ENCODE peak calls at places on chromosomes 3 and 15, in ten cellular contexts. One of them, this sample, is unnamed.

GRCh38 chr3:167406876-167407492 is 26.9 kb upstream of the ZBBX start:
- DNase-seq in breast epithelium: no peak
- DNase-seq in activated CD8-positive, alpha-beta T cell treated with anti-CD3 and anti-CD28 coated beads for 36 hours: peak
- DNase-seq in midbrain: peak
- DNase-seq in fibroblast of lung: peak
- DNase-seq in NCI-H2081: peak
- DNase-seq in hippocampal formation: peak
- DNase-seq in activated CD4-positive, alpha-beta T cell treated with anti-CD3 and anti-CD28 coated beads for 24 hours: no peak
- DNase-seq in DMS53: peak
- DNase-seq in CD8-positive, alpha-beta T cell: no peak
- DNase-seq in this sample: no peak

GRCh38 chr3:50238549-50239026 is 2.6 kb downstream of the GNAI2 start:
- DNase-seq in DMS53: no peak
- DNase-seq in hippocampal formation: peak
- DNase-seq in activated CD8-positive, alpha-beta T cell treated with anti-CD3 and anti-CD28 coated beads for 36 hours: peak
- DNase-seq in CD8-positive, alpha-beta T cell: no peak
- DNase-seq in fibroblast of lung: no peak
- DNase-seq in midbrain: peak
- DNase-seq in activated CD4-positive, alpha-beta T cell treated with anti-CD3 and anti-CD28 coated beads for 24 hours: no peak
- DNase-seq in NCI-H2081: peak
- DNase-seq in breast epithelium: peak
- DNase-seq in this sample: no peak

GRCh38 chr3:114362815-114363214 is 69.0 kb downstream of the TIGIT start:
- DNase-seq in activated CD4-positive, alpha-beta T cell treated with anti-CD3 and anti-CD28 coated beads for 24 hours: no peak
- DNase-seq in activated CD8-positive, alpha-beta T cell treated with anti-CD3 and anti-CD28 coated beads for 36 hours: no peak
- DNase-seq in NCI-H2081: peak
- DNase-seq in CD8-positive, alpha-beta T cell: no peak
- DNase-seq in hippocampal formation: peak
- DNase-seq in fibroblast of lung: peak
- DNase-seq in DMS53: peak
- DNase-seq in breast epithelium: no peak
- DNase-seq in midbrain: peak
- DNase-seq in this sample: no peak

GRCh38 chr3:72331076-72331475 is 517.2 kb downstream of the SHQ1 start:
- DNase-seq in DMS53: no peak
- DNase-seq in hippocampal formation: no peak
- DNase-seq in NCI-H2081: no peak
- DNase-seq in activated CD8-positive, alpha-beta T cell treated with anti-CD3 and anti-CD28 coated beads for 36 hours: no peak
- DNase-seq in fibroblast of lung: no peak
- DNase-seq in breast epithelium: no peak
- DNase-seq in CD8-positive, alpha-beta T cell: no peak
- DNase-seq in activated CD4-positive, alpha-beta T cell treated with anti-CD3 and anti-CD28 coated beads for 24 hours: no peak
- DNase-seq in midbrain: no peak
- DNase-seq in this sample: no peak

GRCh38 chr15:20340931-20341661 is 200.5 kb downstream of the GOLGA6L6 start:
- DNase-seq in NCI-H2081: no peak
- DNase-seq in activated CD4-positive, alpha-beta T cell treated with anti-CD3 and anti-CD28 coated beads for 24 hours: no peak
- DNase-seq in CD8-positive, alpha-beta T cell: peak
- DNase-seq in fibroblast of lung: no peak
- DNase-seq in hippocampal formation: no peak
- DNase-seq in DMS53: no peak
- DNase-seq in midbrain: no peak
- DNase-seq in breast epithelium: peak
- DNase-seq in activated CD8-positive, alpha-beta T cell treated with anti-CD3 and anti-CD28 coated beads for 36 hours: peak
- DNase-seq in this sample: peak

GRCh38 chr15:85692873-85693272 is 101.9 kb downstream of the KLHL25 start:
- DNase-seq in activated CD4-positive, alpha-beta T cell treated with anti-CD3 and anti-CD28 coated beads for 24 hours: no peak
- DNase-seq in DMS53: no peak
- DNase-seq in breast epithelium: no peak
- DNase-seq in fibroblast of lung: no peak
- DNase-seq in hippocampal formation: no peak
- DNase-seq in NCI-H2081: no peak
- DNase-seq in activated CD8-positive, alpha-beta T cell treated with anti-CD3 and anti-CD28 coated beads for 36 hours: peak
- DNase-seq in midbrain: no peak
- DNase-seq in CD8-positive, alpha-beta T cell: peak
- DNase-seq in this sample: no peak

GRCh38 chr3:34683851-34684250 is 885.4 kb downstream of the PDCD6IP start:
- DNase-seq in hippocampal formation: peak
- DNase-seq in CD8-positive, alpha-beta T cell: no peak
- DNase-seq in activated CD4-positive, alpha-beta T cell treated with anti-CD3 and anti-CD28 coated beads for 24 hours: peak
- DNase-seq in activated CD8-positive, alpha-beta T cell treated with anti-CD3 and anti-CD28 coated beads for 36 hours: peak
- DNase-seq in fibroblast of lung: peak
- DNase-seq in NCI-H2081: peak
- DNase-seq in DMS53: peak
- DNase-seq in midbrain: peak
- DNase-seq in breast epithelium: no peak
- DNase-seq in this sample: no peak

GRCh38 chr3:146077181-146077580 is 83.8 kb downstream of the PLOD2 start:
- DNase-seq in DMS53: no peak
- DNase-seq in activated CD8-positive, alpha-beta T cell treated with anti-CD3 and anti-CD28 coated beads for 36 hours: no peak
- DNase-seq in breast epithelium: no peak
- DNase-seq in midbrain: no peak
- DNase-seq in CD8-positive, alpha-beta T cell: no peak
- DNase-seq in NCI-H2081: no peak
- DNase-seq in hippocampal formation: no peak
- DNase-seq in fibroblast of lung: no peak
- DNase-seq in activated CD4-positive, alpha-beta T cell treated with anti-CD3 and anti-CD28 coated beads for 24 hours: no peak
- DNase-seq in this sample: no peak

GRCh38 chr15:25542648-25543047 is 103.8 kb upstream of the UBE3A start:
- DNase-seq in hippocampal formation: no peak
- DNase-seq in CD8-positive, alpha-beta T cell: no peak
- DNase-seq in activated CD8-positive, alpha-beta T cell treated with anti-CD3 and anti-CD28 coated beads for 36 hours: no peak
- DNase-seq in breast epithelium: no peak
- DNase-seq in NCI-H2081: no peak
- DNase-seq in DMS53: no peak
- DNase-seq in activated CD4-positive, alpha-beta T cell treated with anti-CD3 and anti-CD28 coated beads for 24 hours: no peak
- DNase-seq in midbrain: no peak
- DNase-seq in fibroblast of lung: no peak
- DNase-seq in this sample: no peak

GRCh38 chr15:83565553-83566159 is 88.3 kb upstream of the ADAMTSL3 start:
- DNase-seq in NCI-H2081: peak
- DNase-seq in breast epithelium: no peak
- DNase-seq in activated CD8-positive, alpha-beta T cell treated with anti-CD3 and anti-CD28 coated beads for 36 hours: no peak
- DNase-seq in DMS53: peak
- DNase-seq in CD8-positive, alpha-beta T cell: no peak
- DNase-seq in activated CD4-positive, alpha-beta T cell treated with anti-CD3 and anti-CD28 coated beads for 24 hours: no peak
- DNase-seq in fibroblast of lung: peak
- DNase-seq in midbrain: peak
- DNase-seq in hippocampal formation: peak
- DNase-seq in this sample: no peak

GRCh38 chr3:73324203-73325155 is 263.0 kb downstream of the EBLN2 start:
- DNase-seq in breast epithelium: no peak
- DNase-seq in activated CD8-positive, alpha-beta T cell treated with anti-CD3 and anti-CD28 coated beads for 36 hours: no peak
- DNase-seq in hippocampal formation: no peak
- DNase-seq in NCI-H2081: peak
- DNase-seq in DMS53: no peak
- DNase-seq in fibroblast of lung: peak
- DNase-seq in midbrain: no peak
- DNase-seq in activated CD4-positive, alpha-beta T cell treated with anti-CD3 and anti-CD28 coated beads for 24 hours: no peak
- DNase-seq in CD8-positive, alpha-beta T cell: no peak
- DNase-seq in this sample: no peak

GRCh38 chr15:63372018-63372705 is 9.5 kb downstream of the CA12 start:
- DNase-seq in activated CD4-positive, alpha-beta T cell treated with anti-CD3 and anti-CD28 coated beads for 24 hours: peak
- DNase-seq in DMS53: peak
- DNase-seq in activated CD8-positive, alpha-beta T cell treated with anti-CD3 and anti-CD28 coated beads for 36 hours: peak
- DNase-seq in fibroblast of lung: peak
- DNase-seq in hippocampal formation: no peak
- DNase-seq in breast epithelium: no peak
- DNase-seq in NCI-H2081: no peak
- DNase-seq in midbrain: no peak
- DNase-seq in CD8-positive, alpha-beta T cell: no peak
- DNase-seq in this sample: no peak

GRCh38 chr3:147616998-147617619 is 207.9 kb downstream of the ZIC1 start:
- DNase-seq in NCI-H2081: peak
- DNase-seq in activated CD8-positive, alpha-beta T cell treated with anti-CD3 and anti-CD28 coated beads for 36 hours: no peak
- DNase-seq in breast epithelium: no peak
- DNase-seq in CD8-positive, alpha-beta T cell: no peak
- DNase-seq in fibroblast of lung: peak
- DNase-seq in hippocampal formation: peak
- DNase-seq in DMS53: peak
- DNase-seq in midbrain: peak
- DNase-seq in activated CD4-positive, alpha-beta T cell treated with anti-CD3 and anti-CD28 coated beads for 24 hours: no peak
- DNase-seq in this sample: no peak

GRCh38 chr3:158200973-158201372 is 91.1 kb downstream of the RSRC1 start:
- DNase-seq in fibroblast of lung: no peak
- DNase-seq in DMS53: peak
- DNase-seq in CD8-positive, alpha-beta T cell: no peak
- DNase-seq in midbrain: no peak
- DNase-seq in breast epithelium: no peak
- DNase-seq in activated CD4-positive, alpha-beta T cell treated with anti-CD3 and anti-CD28 coated beads for 24 hours: no peak
- DNase-seq in NCI-H2081: no peak
- DNase-seq in hippocampal formation: no peak
- DNase-seq in activated CD8-positive, alpha-beta T cell treated with anti-CD3 and anti-CD28 coated beads for 36 hours: no peak
- DNase-seq in this sample: no peak

GRCh38 chr15:90126457-90127435 is 24.5 kb upstream of the IDH2 start:
- DNase-seq in breast epithelium: no peak
- DNase-seq in fibroblast of lung: no peak
- DNase-seq in hippocampal formation: no peak
- DNase-seq in activated CD8-positive, alpha-beta T cell treated with anti-CD3 and anti-CD28 coated beads for 36 hours: no peak
- DNase-seq in activated CD4-positive, alpha-beta T cell treated with anti-CD3 and anti-CD28 coated beads for 24 hours: no peak
- DNase-seq in midbrain: no peak
- DNase-seq in DMS53: peak
- DNase-seq in NCI-H2081: no peak
- DNase-seq in CD8-positive, alpha-beta T cell: no peak
- DNase-seq in this sample: no peak

GRCh38 chr15:84819291-84819768 is 2.2 kb downstream of the ALPK3 start:
- DNase-seq in fibroblast of lung: no peak
- DNase-seq in activated CD8-positive, alpha-beta T cell treated with anti-CD3 and anti-CD28 coated beads for 36 hours: no peak
- DNase-seq in DMS53: peak
- DNase-seq in midbrain: no peak
- DNase-seq in CD8-positive, alpha-beta T cell: no peak
- DNase-seq in hippocampal formation: no peak
- DNase-seq in breast epithelium: no peak
- DNase-seq in NCI-H2081: no peak
- DNase-seq in activated CD4-positive, alpha-beta T cell treated with anti-CD3 and anti-CD28 coated beads for 24 hours: no peak
- DNase-seq in this sample: no peak

GRCh38 chr15:92161039-92161670 is 232.5 kb upstream of the ST8SIA2 start:
- DNase-seq in DMS53: peak
- DNase-seq in breast epithelium: no peak
- DNase-seq in midbrain: no peak
- DNase-seq in fibroblast of lung: no peak
- DNase-seq in activated CD4-positive, alpha-beta T cell treated with anti-CD3 and anti-CD28 coated beads for 24 hours: no peak
- DNase-seq in activated CD8-positive, alpha-beta T cell treated with anti-CD3 and anti-CD28 coated beads for 36 hours: no peak
- DNase-seq in NCI-H2081: no peak
- DNase-seq in hippocampal formation: no peak
- DNase-seq in CD8-positive, alpha-beta T cell: no peak
- DNase-seq in this sample: no peak

GRCh38 chr15:77541421-77542181 is 91.1 kb downstream of the LINGO1 start:
- DNase-seq in activated CD4-positive, alpha-beta T cell treated with anti-CD3 and anti-CD28 coated beads for 24 hours: no peak
- DNase-seq in CD8-positive, alpha-beta T cell: no peak
- DNase-seq in hippocampal formation: peak
- DNase-seq in activated CD8-positive, alpha-beta T cell treated with anti-CD3 and anti-CD28 coated beads for 36 hours: no peak
- DNase-seq in NCI-H2081: no peak
- DNase-seq in midbrain: peak
- DNase-seq in fibroblast of lung: peak
- DNase-seq in breast epithelium: no peak
- DNase-seq in DMS53: no peak
- DNase-seq in this sample: no peak

GRCh38 chr3:111471851-111472250 is 70.1 kb upstream of the CD96 start:
- DNase-seq in fibroblast of lung: no peak
- DNase-seq in hippocampal formation: no peak
- DNase-seq in activated CD4-positive, alpha-beta T cell treated with anti-CD3 and anti-CD28 coated beads for 24 hours: no peak
- DNase-seq in midbrain: no peak
- DNase-seq in activated CD8-positive, alpha-beta T cell treated with anti-CD3 and anti-CD28 coated beads for 36 hours: no peak
- DNase-seq in CD8-positive, alpha-beta T cell: no peak
- DNase-seq in DMS53: no peak
- DNase-seq in breast epithelium: no peak
- DNase-seq in NCI-H2081: no peak
- DNase-seq in this sample: no peak

GRCh38 chr3:126911162-126912026 is 71.5 kb upstream of the PLXNA1 start:
- DNase-seq in hippocampal formation: peak
- DNase-seq in DMS53: peak
- DNase-seq in activated CD8-positive, alpha-beta T cell treated with anti-CD3 and anti-CD28 coated beads for 36 hours: peak
- DNase-seq in CD8-positive, alpha-beta T cell: peak
- DNase-seq in activated CD4-positive, alpha-beta T cell treated with anti-CD3 and anti-CD28 coated beads for 24 hours: peak
- DNase-seq in breast epithelium: no peak
- DNase-seq in midbrain: peak
- DNase-seq in fibroblast of lung: peak
- DNase-seq in NCI-H2081: peak
- DNase-seq in this sample: no peak

GRCh38 chr3:19972056-19972455 is 25.2 kb downstream of the RAB5A start:
- DNase-seq in DMS53: no peak
- DNase-seq in fibroblast of lung: peak
- DNase-seq in breast epithelium: no peak
- DNase-seq in midbrain: no peak
- DNase-seq in CD8-positive, alpha-beta T cell: no peak
- DNase-seq in activated CD8-positive, alpha-beta T cell treated with anti-CD3 and anti-CD28 coated beads for 36 hours: no peak
- DNase-seq in hippocampal formation: no peak
- DNase-seq in activated CD4-positive, alpha-beta T cell treated with anti-CD3 and anti-CD28 coated beads for 24 hours: no peak
- DNase-seq in NCI-H2081: no peak
- DNase-seq in this sample: no peak

GRCh38 chr15:78481917-78482316 is 25.5 kb upstream of the HYKK start:
- DNase-seq in activated CD4-positive, alpha-beta T cell treated with anti-CD3 and anti-CD28 coated beads for 24 hours: no peak
- DNase-seq in NCI-H2081: no peak
- DNase-seq in CD8-positive, alpha-beta T cell: no peak
- DNase-seq in midbrain: no peak
- DNase-seq in activated CD8-positive, alpha-beta T cell treated with anti-CD3 and anti-CD28 coated beads for 36 hours: no peak
- DNase-seq in breast epithelium: no peak
- DNase-seq in fibroblast of lung: no peak
- DNase-seq in hippocampal formation: no peak
- DNase-seq in DMS53: no peak
- DNase-seq in this sample: no peak

GRCh38 chr15:45231864-45232562 is 20.0 kb upstream of the SLC28A2 start:
- DNase-seq in DMS53: no peak
- DNase-seq in breast epithelium: no peak
- DNase-seq in CD8-positive, alpha-beta T cell: no peak
- DNase-seq in activated CD4-positive, alpha-beta T cell treated with anti-CD3 and anti-CD28 coated beads for 24 hours: no peak
- DNase-seq in NCI-H2081: no peak
- DNase-seq in hippocampal formation: no peak
- DNase-seq in midbrain: no peak
- DNase-seq in fibroblast of lung: no peak
- DNase-seq in activated CD8-positive, alpha-beta T cell treated with anti-CD3 and anti-CD28 coated beads for 36 hours: no peak
- DNase-seq in this sample: no peak

GRCh38 chr15:80604583-80605506 is 90.3 kb upstream of the ABHD17C start:
- DNase-seq in CD8-positive, alpha-beta T cell: peak
- DNase-seq in midbrain: no peak
- DNase-seq in DMS53: no peak
- DNase-seq in fibroblast of lung: no peak
- DNase-seq in NCI-H2081: no peak
- DNase-seq in activated CD8-positive, alpha-beta T cell treated with anti-CD3 and anti-CD28 coated beads for 36 hours: no peak
- DNase-seq in activated CD4-positive, alpha-beta T cell treated with anti-CD3 and anti-CD28 coated beads for 24 hours: no peak
- DNase-seq in breast epithelium: no peak
- DNase-seq in hippocampal formation: no peak
- DNase-seq in this sample: no peak

GRCh38 chr3:88957751-88958452 is 149.5 kb upstream of the EPHA3 start:
- DNase-seq in activated CD4-positive, alpha-beta T cell treated with anti-CD3 and anti-CD28 coated beads for 24 hours: no peak
- DNase-seq in DMS53: no peak
- DNase-seq in fibroblast of lung: peak
- DNase-seq in NCI-H2081: no peak
- DNase-seq in activated CD8-positive, alpha-beta T cell treated with anti-CD3 and anti-CD28 coated beads for 36 hours: no peak
- DNase-seq in breast epithelium: no peak
- DNase-seq in CD8-positive, alpha-beta T cell: no peak
- DNase-seq in hippocampal formation: no peak
- DNase-seq in midbrain: no peak
- DNase-seq in this sample: no peak

GRCh38 chr3:195085356-195086130 is 185.4 kb downstream of the XXYLT1 start:
- DNase-seq in activated CD8-positive, alpha-beta T cell treated with anti-CD3 and anti-CD28 coated beads for 36 hours: no peak
- DNase-seq in midbrain: no peak
- DNase-seq in breast epithelium: peak
- DNase-seq in CD8-positive, alpha-beta T cell: no peak
- DNase-seq in hippocampal formation: no peak
- DNase-seq in DMS53: no peak
- DNase-seq in activated CD4-positive, alpha-beta T cell treated with anti-CD3 and anti-CD28 coated beads for 24 hours: no peak
- DNase-seq in fibroblast of lung: no peak
- DNase-seq in NCI-H2081: no peak
- DNase-seq in this sample: no peak

GRCh38 chr3:62134061-62134496 is 239.3 kb downstream of the FEZF2 start:
- DNase-seq in breast epithelium: no peak
- DNase-seq in midbrain: no peak
- DNase-seq in activated CD4-positive, alpha-beta T cell treated with anti-CD3 and anti-CD28 coated beads for 24 hours: no peak
- DNase-seq in DMS53: no peak
- DNase-seq in fibroblast of lung: peak
- DNase-seq in CD8-positive, alpha-beta T cell: no peak
- DNase-seq in hippocampal formation: no peak
- DNase-seq in NCI-H2081: peak
- DNase-seq in activated CD8-positive, alpha-beta T cell treated with anti-CD3 and anti-CD28 coated beads for 36 hours: no peak
- DNase-seq in this sample: no peak

GRCh38 chr3:126083138-126083445 is 832 bp downstream of the SLC41A3 start:
- DNase-seq in activated CD8-positive, alpha-beta T cell treated with anti-CD3 and anti-CD28 coated beads for 36 hours: no peak
- DNase-seq in midbrain: no peak
- DNase-seq in hippocampal formation: no peak
- DNase-seq in NCI-H2081: no peak
- DNase-seq in fibroblast of lung: no peak
- DNase-seq in DMS53: no peak
- DNase-seq in breast epithelium: no peak
- DNase-seq in activated CD4-positive, alpha-beta T cell treated with anti-CD3 and anti-CD28 coated beads for 24 hours: no peak
- DNase-seq in CD8-positive, alpha-beta T cell: no peak
- DNase-seq in this sample: no peak